ENCODE peak calls at places on chromosomes 5 and 9, in eight cellular contexts. B is neural progenitor cell, Q is GM23338, Y is HCT116, S is PC-3, G is hepatocyte, D is MM.1S, E is SK-N-SH. T is an unnamed sample.

GRCh38 chr9:133683494-133684460 is 47.6 kb downstream of the DBH start:
- DNase-seq in B (no peak), D (no peak), Y (no peak), S (no peak), Q (no peak), E (peak), G (no peak), T (peak)

GRCh38 chr5:117547192-117547591 is 972.6 kb upstream of the SEMA6A start:
- DNase-seq in G (no peak), Y (no peak), D (no peak), B (no peak), Q (no peak), E (no peak), S (no peak), T (no peak)

GRCh38 chr9:73667749-73668148 is 516.1 kb downstream of the ANXA1 start:
- DNase-seq in Q (no peak), B (no peak), E (peak), Y (no peak), G (no peak), D (no peak), S (peak), T (no peak)

GRCh38 chr9:100473271-100474081 is 527 bp downstream of the TMEFF1 start:
- DNase-seq in Y (no peak), G (peak), E (peak), S (peak), B (peak), Q (peak), D (peak), T (peak)

GRCh38 chr9:134619456-134619982 is 22.1 kb upstream of the COL5A1 start:
- DNase-seq in D (no peak), S (no peak), Q (no peak), G (no peak), Y (no peak), E (no peak), B (no peak), T (no peak)

GRCh38 chr5:1135696-1136525 is 24.0 kb upstream of the SLC12A7 start:
- DNase-seq in S (no peak), G (no peak), Y (no peak), D (no peak), B (no peak), E (no peak), Q (no peak), T (no peak)

GRCh38 chr9:69573666-69574456 is 98.3 kb downstream of the APBA1 start:
- DNase-seq in E (no peak), Y (no peak), B (no peak), G (no peak), S (no peak), D (no peak), Q (no peak), T (no peak)

GRCh38 chr9:120688758-120689157 is 25.5 kb downstream of the MEGF9 start:
- DNase-seq in S (no peak), B (no peak), D (no peak), G (no peak), Y (no peak), E (no peak), Q (no peak), T (no peak)

GRCh38 chr5:78518365-78519197 is 130.0 kb downstream of the LHFPL2 start:
- DNase-seq in Y (no peak), D (no peak), E (no peak), Q (peak), B (no peak), G (peak), S (peak), T (no peak)

GRCh38 chr9:124295097-124295794 is 37.5 kb downstream of the NEK6 start:
- DNase-seq in S (no peak), Y (no peak), Q (no peak), E (peak), D (no peak), G (peak), B (no peak), T (no peak)

GRCh38 chr9:126587187-126588185 is 26.2 kb upstream of the LMX1B start:
- DNase-seq in D (no peak), S (no peak), E (no peak), Q (peak), B (no peak), G (peak), Y (no peak), T (no peak)

GRCh38 chr9:13755551-13755950 is 476.1 kb upstream of the MPDZ start:
- DNase-seq in B (no peak), Q (no peak), S (no peak), Y (no peak), D (no peak), G (no peak), E (no peak), T (no peak)

GRCh38 chr9:20980713-20981481 is 50.5 kb downstream of the HACD4 start:
- DNase-seq in E (no peak), Q (no peak), Y (no peak), B (no peak), G (no peak), D (no peak), S (peak), T (peak)

GRCh38 chr5:90558344-90559192 is at the start of gene ADGRV1:
- DNase-seq in Q (peak), G (peak), E (peak), D (peak), B (peak), S (peak), Y (peak), T (no peak)
- TF ChIP-seq EZH2phosphoT487 in Q (no peak), G (no peak), E (no peak), D (no peak), B (no peak), S (no peak), Y (no peak), T (no peak)

GRCh38 chr5:163645421-163646416 is 140.3 kb downstream of the MAT2B start:
- DNase-seq in B (no peak), D (no peak), G (no peak), S (no peak), E (no peak), Q (no peak), Y (no peak), T (no peak)
- TF ChIP-seq CTCF in B (no peak), D (no peak), G (no peak), S (no peak), E (no peak), Q (no peak), Y (no peak), T (no peak)

GRCh38 chr5:95856501-95856981 is 34.0 kb upstream of the GLRX start:
- DNase-seq in D (no peak), S (no peak), B (peak), E (no peak), Y (no peak), G (no peak), Q (no peak), T (no peak)
- TF ChIP-seq EZH2phosphoT487 in D (no peak), S (no peak), B (no peak), E (no peak), Y (no peak), G (no peak), Q (no peak), T (no peak)

GRCh38 chr5:172913117-172913850 is 45.9 kb upstream of the RPL26L1 start:
- DNase-seq in G (no peak), Q (no peak), B (no peak), S (no peak), D (no peak), Y (no peak), E (no peak), T (no peak)

GRCh38 chr5:172911628-172911880 is 47.7 kb upstream of the RPL26L1 start:
- DNase-seq in B (no peak), G (no peak), E (no peak), D (no peak), Y (no peak), Q (no peak), S (no peak), T (no peak)

GRCh38 chr5:172909931-172910502 is 49.2 kb upstream of the RPL26L1 start:
- DNase-seq in E (no peak), G (no peak), Y (no peak), Q (no peak), B (no peak), S (no peak), D (no peak), T (no peak)

GRCh38 chr5:172911976-172912375 is 47.2 kb upstream of the RPL26L1 start:
- DNase-seq in G (no peak), E (no peak), B (no peak), Q (no peak), D (no peak), S (no peak), Y (no peak), T (no peak)

GRCh38 chr5:172910828-172911627 is 48.2 kb upstream of the RPL26L1 start:
- DNase-seq in Q (peak), Y (peak), E (peak), D (no peak), G (peak), B (peak), S (peak), T (peak)
- TF ChIP-seq CTCF in Q (peak), Y (no peak), E (peak), D (peak), G (peak), B (peak), S (peak), T (peak)

GRCh38 chr9:92945796-92946195 is 1.5 kb upstream of the FGD3 start:
- DNase-seq in Q (no peak), B (no peak), Y (no peak), E (no peak), S (no peak), G (no peak), D (no peak), T (no peak)

GRCh38 chr9:92944921-92945320 is 2.4 kb upstream of the FGD3 start:
- DNase-seq in Y (no peak), Q (no peak), G (no peak), E (no peak), S (no peak), D (no peak), B (no peak), T (no peak)

GRCh38 chr9:92948032-92948534 is 760 bp downstream of the FGD3 start:
- DNase-seq in Q (no peak), G (no peak), D (no peak), B (no peak), Y (no peak), E (no peak), S (no peak), T (no peak)

GRCh38 chr9:92947268-92948031 is at the start of gene FGD3:
- DNase-seq in Y (no peak), G (peak), E (peak), S (peak), Q (peak), D (no peak), B (peak), T (no peak)

DNA sequence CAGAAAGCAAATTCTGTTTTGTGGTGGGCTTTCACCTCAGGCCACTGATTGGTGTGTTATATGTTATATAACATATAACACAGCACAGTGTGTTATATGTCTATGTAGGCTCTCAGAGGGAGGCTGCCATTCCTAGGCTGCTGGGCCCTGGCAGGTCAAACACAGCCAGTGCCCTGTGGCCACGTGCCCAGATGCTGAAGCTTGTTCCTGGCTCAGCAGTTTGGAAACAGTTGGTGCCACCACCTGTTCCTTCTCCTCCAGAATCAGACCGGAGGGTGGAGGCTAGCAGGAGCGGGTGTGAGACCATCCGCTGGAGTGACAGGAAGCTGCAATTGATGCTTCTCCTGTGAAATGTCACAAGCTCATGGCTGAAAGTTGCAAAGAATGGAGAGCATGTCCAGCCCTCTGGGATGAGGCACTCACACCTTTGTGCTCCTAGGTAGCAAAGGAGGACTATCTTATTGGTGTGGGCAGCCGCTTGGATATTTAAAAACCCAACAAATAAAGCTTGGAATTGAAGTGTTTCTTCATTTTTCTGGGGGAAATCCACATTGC is 4.2 kb upstream of the FGD3 start:
- DNase-seq in E (no peak), S (no peak), Q (no peak), Y (no peak), B (no peak), D (no peak), G (no peak), T (no peak)
- TF ChIP-seq EZH2phosphoT487 in E (no peak), S (no peak), Q (no peak), Y (no peak), B (no peak), D (no peak), G (no peak), T (no peak)

GRCh38 chr5:94932259-94932658 is 313.8 kb downstream of the SLF1 start:
- DNase-seq in G (no peak), S (no peak), B (no peak), Y (no peak), D (no peak), E (peak), Q (no peak), T (no peak)
- TF ChIP-seq CTCF in G (no peak), S (no peak), B (no peak), Y (no peak), D (no peak), E (no peak), Q (no peak), T (no peak)

DNA sequence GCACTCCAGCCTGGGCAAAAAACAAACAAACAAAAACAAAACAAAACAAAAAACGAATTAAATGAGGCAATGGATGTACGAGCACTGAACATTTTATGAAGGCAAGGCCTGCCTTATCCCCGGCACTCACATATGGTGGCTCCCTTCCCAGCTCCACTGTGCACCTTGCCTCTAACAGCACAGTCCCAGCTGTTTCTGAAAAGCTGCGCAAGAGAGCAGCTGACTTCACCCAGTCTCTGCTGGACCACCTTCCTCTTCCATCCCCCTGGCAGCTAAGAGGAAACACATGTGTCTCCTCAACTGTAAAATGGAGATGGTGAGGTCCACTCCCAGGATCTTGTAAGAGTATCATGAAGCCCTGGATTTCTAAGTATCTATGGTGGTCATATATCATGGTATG is 100.7 kb downstream of the KLF4 start:
- DNase-seq in E (no peak), S (no peak), Q (no peak), B (no peak), G (no peak), Y (no peak), D (no peak), T (no peak)
- TF ChIP-seq EZH2phosphoT487 in E (no peak), S (no peak), Q (no peak), B (no peak), G (no peak), Y (no peak), D (no peak), T (no peak)

T was measured in OCI-LY7.